ENCODE peak calls at places on chromosomes 6 and 20, in five cellular contexts. R is esophagus squamous epithelium, Q is H1, M is Peyer's patch, D is transverse colon. T is an unnamed sample.

GRCh38 chr6:12083763-12084162 is 71.7 kb downstream of the HIVEP1 start:
- DNase-seq in R (no peak), Q (no peak), M (no peak), D (no peak), T (no peak)

GRCh38 chr20:46324960-46325703 is 16.8 kb upstream of the CDH22 start:
- DNase-seq in R (no peak), Q (no peak), M (no peak), D (no peak), T (peak; percentile 55)

GRCh38 chr6:166559211-166559610 is 27.3 kb downstream of the RAMACL start:
- DNase-seq in R (no peak), Q (no peak), M (no peak), D (no peak), T (no peak)

GRCh38 chr6:13831623-13832022 is 17.3 kb upstream of the MCUR1 start:
- DNase-seq in R (no peak), Q (no peak), M (no peak), D (no peak), T (no peak)

GRCh38 chr20:5592165-5592564 is 158.0 kb upstream of the SHLD1 start:
- DNase-seq in R (no peak), Q (no peak), M (no peak), D (no peak), T (no peak)

GRCh38 chr6:166745801-166746668 is 119.0 kb upstream of the RPS6KA2 start:
- DNase-seq in R (no peak), Q (no peak), M (no peak), D (no peak), T (no peak)

GRCh38 chr20:53162251-53162835 is 190.2 kb downstream of the TSHZ2 start:
- DNase-seq in R (no peak), Q (peak; percentile 54), M (no peak), D (peak; percentile 12), T (peak; percentile 53)

GRCh38 chr6:154471609-154472362 is 38.7 kb downstream of the CNKSR3 start:
- DNase-seq in R (no peak), Q (no peak), M (no peak), D (no peak), T (no peak)

GRCh38 chr20:16624106-16624505 is 50.9 kb upstream of the KIF16B start:
- DNase-seq in R (no peak), Q (no peak), M (no peak), D (no peak), T (no peak)

GRCh38 chr20:4568560-4568959 is 153.1 kb upstream of the PRND start:
- DNase-seq in R (no peak), Q (no peak), M (no peak), D (no peak), T (no peak)

GRCh38 chr6:101722991-101723579 is 329.6 kb downstream of the GRIK2 start:
- DNase-seq in R (no peak), Q (no peak), M (no peak), D (no peak), T (no peak)

GRCh38 chr6:70210462-70210861 is 92.4 kb downstream of the COL9A1 start:
- DNase-seq in R (no peak), Q (no peak), M (no peak), D (no peak), T (no peak)

GRCh38 chr20:54254596-54254995 is 46.7 kb downstream of the PFDN4 start:
- DNase-seq in R (no peak), Q (no peak), M (no peak), D (no peak), T (no peak)

GRCh38 chr6:116492331-116493067 is 18.9 kb upstream of the CALHM5 start:
- DNase-seq in R (no peak), Q (no peak), M (no peak), D (no peak), T (no peak)

GRCh38 chr6:81304486-81304885 is 448.0 kb downstream of the TENT5A start:
- DNase-seq in R (no peak), Q (no peak), M (no peak), D (no peak), T (no peak)

GRCh38 chr6:150987371-150987828 is 121.9 kb downstream of the MTHFD1L start:
- DNase-seq in R (no peak), Q (no peak), M (no peak), D (no peak), T (no peak)

GRCh38 chr20:51985013-51985415 is 182.7 kb upstream of the SALL4 start:
- DNase-seq in R (no peak), Q (no peak), M (no peak), D (no peak), T (no peak)

GRCh38 chr6:142675517-142675916 is 269.5 kb downstream of the HIVEP2 start:
- DNase-seq in R (no peak), Q (no peak), M (no peak), D (no peak), T (no peak)

GRCh38 chr20:44028868-44029847 is 114.5 kb downstream of the TOX2 start:
- DNase-seq in R (no peak), Q (no peak), M (no peak), D (no peak), T (no peak)

GRCh38 chr6:30781697-30782424 is 37.5 kb upstream of the IER3 start:
- DNase-seq in R (peak; percentile 43), Q (no peak), M (peak; percentile 72), D (peak; percentile 96), T (peak; percentile 90)

GRCh38 chr6:28008053-28008452 is 51.0 kb downstream of the OR2B6 start:
- DNase-seq in R (no peak), Q (no peak), M (no peak), D (no peak), T (no peak)

GRCh38 chr6:5290097-5290496 is 28.8 kb downstream of the FARS2 start:
- DNase-seq in R (no peak), Q (no peak), M (no peak), D (no peak), T (no peak)

GRCh38 chr6:161948462-161948861 is 674.6 kb upstream of the AGPAT4 start:
- DNase-seq in R (no peak), Q (no peak), M (no peak), D (no peak), T (no peak)

GRCh38 chr6:44386929-44387345 is 569 bp upstream of the CDC5L start:
- DNase-seq in R (no peak), Q (no peak), M (no peak), D (no peak), T (no peak)

GRCh38 chr20:44133424-44133823 is 53.6 kb downstream of the JPH2 start:
- DNase-seq in R (no peak), Q (no peak), M (no peak), D (no peak), T (no peak)

GRCh38 chr20:58010186-58010585 is 218.3 kb downstream of the ANKRD60 start:
- DNase-seq in R (no peak), Q (no peak), M (no peak), D (no peak), T (peak; percentile 4)

GRCh38 chr6:160462551-160463109 is 114.5 kb downstream of the SLC22A3 start:
- DNase-seq in R (no peak), Q (no peak), M (peak; percentile 60), D (peak; percentile 13), T (no peak)

GRCh38 chr6:68778356-68779020 is 143.4 kb downstream of the ADGRB3 start:
- DNase-seq in R (no peak), Q (peak; percentile 50), M (no peak), D (no peak), T (peak; percentile 32)

GRCh38 chr20:4457566-4458543 is 263.9 kb upstream of the PRND start:
- DNase-seq in R (no peak), Q (no peak), M (no peak), D (no peak), T (peak; percentile 16)

DNA sequence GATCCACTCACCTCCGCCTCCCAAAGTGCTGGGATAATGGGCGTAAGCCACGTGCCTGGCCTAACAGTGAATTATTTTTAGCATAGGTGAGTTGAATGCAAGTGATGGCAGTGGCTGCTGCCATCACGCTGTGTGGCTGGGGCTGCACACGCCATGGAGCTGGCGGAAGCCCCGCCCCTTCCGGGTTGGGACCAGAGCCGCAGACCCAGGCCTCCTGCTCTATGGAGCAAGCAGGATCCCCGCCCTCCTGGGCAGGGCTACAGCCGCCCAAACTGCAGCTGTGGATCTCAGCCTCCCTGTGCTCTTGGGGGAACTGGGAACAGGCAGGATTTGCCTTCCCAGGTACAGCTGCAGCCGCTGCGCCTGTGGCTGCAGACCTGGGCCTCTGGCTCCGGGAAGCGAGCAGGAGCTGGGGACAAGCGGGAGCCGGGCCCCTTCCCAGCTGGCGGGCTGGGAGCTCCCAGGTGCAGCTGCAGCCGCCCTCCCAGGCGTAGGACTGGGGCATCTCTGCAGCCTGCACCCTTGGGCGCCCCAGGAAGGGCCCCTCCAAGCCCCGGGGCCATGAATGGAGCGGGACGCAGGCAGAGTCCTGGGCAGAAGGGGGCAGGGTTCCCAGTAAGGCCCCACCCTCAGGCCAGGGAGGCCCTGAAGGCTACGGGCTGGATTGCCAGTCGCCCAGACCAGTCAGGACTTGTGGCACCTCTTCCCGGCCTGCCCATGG is 30.9 kb upstream of the SLA2 start:
- DNase-seq in R (no peak), Q (peak; percentile 89), M (no peak), D (no peak), T (peak; percentile 67)
- TF ChIP-seq POLR2A in R (no peak), Q (no peak), M (no peak), D (no peak), T (no peak)

GRCh38 chr6:3808759-3809514 is 40.2 kb upstream of the FAM50B start:
- DNase-seq in R (no peak), Q (no peak), M (no peak), D (peak; percentile 22), T (no peak)

GRCh38 chr6:3809982-3810381 is 39.2 kb upstream of the FAM50B start:
- DNase-seq in R (no peak), Q (no peak), M (no peak), D (no peak), T (no peak)

GRCh38 chr6:3808189-3808588 is 41.0 kb upstream of the FAM50B start:
- DNase-seq in R (no peak), Q (no peak), M (no peak), D (no peak), T (no peak)

GRCh38 chr6:3811191-3811590 is 38.0 kb upstream of the FAM50B start:
- DNase-seq in R (no peak), Q (no peak), M (no peak), D (no peak), T (peak; percentile 47)

GRCh38 chr6:3809515-3809891 is 39.7 kb upstream of the FAM50B start:
- DNase-seq in R (no peak), Q (no peak), M (no peak), D (no peak), T (no peak)
- H3K4me1 ChIP-seq in R (peaks cover 38% of the 10 kb centered on the region), Q (no peaks in the 10 kb centered on the region), M (no peaks in the 10 kb centered on the region), D (no peaks in the 10 kb centered on the region), T (peaks cover 19% of the 10 kb centered on the region)

GRCh38 chr6:145651988-145652387 is 83.3 kb downstream of the EPM2A start:
- DNase-seq in R (no peak), Q (no peak), M (no peak), D (no peak), T (no peak)
- TF ChIP-seq POLR2A in R (no peak), Q (no peak), M (no peak), D (no peak), T (no peak)

GRCh38 chr20:19947611-19948264 is 69.4 kb upstream of the NAA20 start:
- DNase-seq in R (no peak), Q (no peak), M (no peak), D (no peak), T (no peak)

GRCh38 chr20:19949195-19949867 is 67.8 kb upstream of the NAA20 start:
- DNase-seq in R (no peak), Q (no peak), M (no peak), D (no peak), T (no peak)

GRCh38 chr20:19943021-19943659 is 74.0 kb upstream of the NAA20 start:
- DNase-seq in R (no peak), Q (no peak), M (no peak), D (no peak), T (peak; percentile 82)

GRCh38 chr20:19944772-19945459 is 72.2 kb upstream of the NAA20 start:
- DNase-seq in R (no peak), Q (no peak), M (no peak), D (no peak), T (no peak)

GRCh38 chr20:19945732-19946670 is 71.2 kb upstream of the NAA20 start:
- DNase-seq in R (no peak), Q (no peak), M (no peak), D (peak; percentile 62), T (peak; percentile 74)
- H3K4me1 ChIP-seq in R (peaks cover 73% of the 10 kb centered on the region), Q (no peaks in the 10 kb centered on the region), M (no peaks in the 10 kb centered on the region), D (peaks cover 14% of the 10 kb centered on the region), T (peaks cover 41% of the 10 kb centered on the region)